ENCODE peak calls at places on chromosome 9, in six cellular contexts. R, F, K, L, V and N are unnamed samples. For H3K4me1, the result is how much of the 10 kb centered on the place peaks cover.

GRCh38 chr9:107540167-107540566 is 50.6 kb upstream of the KLF4 start:
- DNase-seq in F (no peak), K (no peak), R (no peak), L (no peak), V (no peak), N (no peak)

GRCh38 chr9:95171001-95171400 is 146.5 kb downstream of the FANCC start:
- DNase-seq in F (no peak), K (no peak), R (no peak), V (peak), L (no peak), N (peak)

GRCh38 chr9:22992781-22993180 is 546.2 kb downstream of the DMRTA1 start:
- DNase-seq in V (no peak), F (no peak), K (no peak), L (no peak), R (no peak), N (no peak)

GRCh38 chr9:113274474-113275146 is 762 bp downstream of the CDC26 start:
- DNase-seq in R (peak), F (no peak), V (peak), L (no peak), K (peak), N (peak)

GRCh38 chr9:129331772-129332512 is 153.9 kb upstream of the IER5L start:
- DNase-seq in F (no peak), V (no peak), L (no peak), R (no peak), K (no peak), N (peak)

GRCh38 chr9:87350915-87351314 is 146.8 kb upstream of the DAPK1 start:
- DNase-seq in K (no peak), L (no peak), R (no peak), V (no peak), F (no peak), N (no peak)

GRCh38 chr9:32723801-32724200 is 59.5 kb upstream of the TMEM215 start:
- DNase-seq in V (no peak), F (no peak), L (no peak), R (no peak), K (no peak), N (no peak)

GRCh38 chr9:129309906-129310305 is 131.8 kb upstream of the IER5L start:
- DNase-seq in K (no peak), F (peak), L (peak), R (no peak), V (no peak), N (peak)

GRCh38 chr9:128742401-128742800 is 18.5 kb upstream of the ZDHHC12 start:
- DNase-seq in K (no peak), L (no peak), F (no peak), V (no peak), R (no peak), N (no peak)

GRCh38 chr9:110427497-110428104 is 89.9 kb upstream of the TXNDC8 start:
- DNase-seq in R (peak), V (peak), K (no peak), L (peak), F (peak), N (peak)

GRCh38 chr9:18979367-18979766 is 53.6 kb downstream of the SAXO1 start:
- DNase-seq in R (no peak), F (no peak), K (no peak), L (no peak), V (peak), N (peak)

GRCh38 chr9:37970301-37971106 is 66.6 kb upstream of the SLC25A51 start:
- DNase-seq in R (no peak), F (no peak), L (no peak), V (no peak), K (no peak), N (no peak)

GRCh38 chr9:121841771-121842611 is 190.6 kb downstream of the DAB2IP start:
- DNase-seq in L (no peak), K (no peak), F (no peak), R (no peak), V (no peak), N (no peak)

GRCh38 chr9:92714787-92715487 is 45.0 kb upstream of the IPPK start:
- DNase-seq in K (no peak), F (no peak), V (no peak), R (no peak), L (peak), N (no peak)

DNA sequence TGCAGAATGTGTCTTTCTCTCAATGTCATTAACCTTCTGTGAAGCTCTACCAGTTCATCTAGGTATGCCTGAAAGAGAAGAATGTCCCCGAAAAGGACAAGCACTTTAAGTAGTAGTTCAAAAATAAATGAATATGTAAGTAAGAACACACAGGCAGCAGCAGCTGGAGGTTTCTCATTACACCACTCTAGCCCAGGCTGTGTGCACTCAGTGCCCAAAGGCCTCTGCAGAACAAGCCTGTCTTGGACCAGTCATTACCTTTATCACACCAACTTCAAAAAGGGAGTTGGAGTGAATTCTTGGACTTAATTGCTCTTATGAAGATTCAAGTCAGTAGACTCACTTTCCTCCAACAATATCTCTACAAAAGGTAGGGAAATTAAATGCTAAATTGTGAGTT is 268.8 kb downstream of the MLLT3 start:
- DNase-seq in V (no peak), K (no peak), F (no peak), L (no peak), R (no peak), N (peak)
- H3K4me1 ChIP-seq in V (under half), K (under half), F (under half), L (under half), R (half or more), N (under half)

GRCh38 chr9:137407590-137408300 is 15.2 kb downstream of the EXD3 start:
- DNase-seq in V (no peak), F (no peak), L (peak), K (no peak), R (no peak), N (no peak)

GRCh38 chr9:137408651-137409405 is 14.1 kb downstream of the EXD3 start:
- DNase-seq in K (no peak), L (no peak), F (no peak), V (no peak), R (no peak), N (no peak)

GRCh38 chr9:137406085-137406773 is 16.7 kb downstream of the EXD3 start:
- DNase-seq in L (no peak), F (no peak), V (no peak), K (no peak), R (no peak), N (no peak)

GRCh38 chr9:137405677-137406081 is 17.3 kb downstream of the EXD3 start:
- DNase-seq in V (no peak), K (no peak), L (no peak), F (no peak), R (no peak), N (no peak)

DNA sequence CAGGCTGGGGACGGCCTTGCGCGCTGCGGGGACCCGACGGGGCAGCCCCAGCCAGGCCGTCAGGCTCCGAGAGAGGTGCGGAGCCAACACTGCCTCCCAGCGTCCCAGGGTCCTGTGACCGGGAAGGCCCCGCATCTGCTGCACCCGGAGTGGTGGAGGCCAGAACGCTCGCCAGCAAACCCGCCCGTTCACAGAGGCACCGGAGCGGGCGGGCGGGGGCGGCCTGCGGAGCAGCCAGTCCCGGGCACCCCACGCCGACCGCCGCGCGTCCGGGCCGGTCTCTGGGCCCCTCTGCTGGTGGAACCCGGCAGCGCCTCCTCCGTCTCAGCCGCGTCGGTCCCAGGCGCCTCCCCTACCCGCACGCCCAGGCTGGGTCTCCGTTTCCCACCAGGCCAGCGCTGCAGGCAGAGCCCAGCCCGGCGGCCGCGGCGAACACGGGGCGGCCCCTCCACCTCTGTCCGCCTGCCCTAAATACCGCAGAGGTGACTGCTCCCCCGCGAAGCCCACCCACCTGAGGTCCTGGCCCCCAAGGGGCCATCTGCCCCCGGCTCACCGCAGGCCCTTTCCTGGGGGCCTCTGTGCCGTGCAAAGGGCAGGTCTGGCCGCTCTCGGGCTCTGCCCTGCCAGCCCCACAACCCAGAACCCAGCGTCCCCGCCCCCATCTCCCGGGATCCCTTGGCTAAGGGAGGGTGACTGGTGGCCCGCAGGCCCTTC is 15.9 kb downstream of the EXD3 start:
- DNase-seq in R (peak), K (peak), V (peak), L (peak), F (peak), N (no peak)
- H3K4me1 ChIP-seq in R (under half), K (under half), V (under half), L (under half), F (under half), N (under half)

GRCh38 chr9:136684339-136684738 is 2.9 kb downstream of the AGPAT2 start:
- DNase-seq in K (no peak), V (no peak), L (no peak), F (no peak), R (no peak), N (no peak)

GRCh38 chr9:136683173-136683745 is 4.0 kb downstream of the AGPAT2 start:
- DNase-seq in K (no peak), V (no peak), F (no peak), R (no peak), L (no peak), N (no peak)

GRCh38 chr9:136682710-136683109 is 4.5 kb downstream of the AGPAT2 start:
- DNase-seq in R (no peak), K (no peak), V (no peak), L (no peak), F (no peak), N (no peak)

GRCh38 chr9:136684799-136685198 is 2.5 kb downstream of the AGPAT2 start:
- DNase-seq in K (no peak), L (no peak), V (no peak), R (no peak), F (no peak), N (no peak)

GRCh38 chr9:136683755-136684154 is 3.5 kb downstream of the AGPAT2 start:
- DNase-seq in L (no peak), F (no peak), K (no peak), R (no peak), V (no peak), N (no peak)
- H3K4me1 ChIP-seq in L (under half), F (half or more), K (under half), R (under half), V (under half), N (under half)

GRCh38 chr9:134401391-134401790 is 75.1 kb downstream of the RXRA start:
- DNase-seq in F (no peak), L (no peak), K (no peak), R (no peak), V (no peak), N (no peak)

GRCh38 chr9:134398756-134399155 is 72.5 kb downstream of the RXRA start:
- DNase-seq in L (no peak), K (no peak), V (no peak), R (no peak), F (no peak), N (no peak)

GRCh38 chr9:134402182-134402581 is 75.9 kb downstream of the RXRA start:
- DNase-seq in R (no peak), F (no peak), K (no peak), L (no peak), V (no peak), N (no peak)

GRCh38 chr9:134400283-134400682 is 74.0 kb downstream of the RXRA start:
- DNase-seq in V (no peak), F (no peak), K (no peak), R (no peak), L (no peak), N (no peak)

DNA sequence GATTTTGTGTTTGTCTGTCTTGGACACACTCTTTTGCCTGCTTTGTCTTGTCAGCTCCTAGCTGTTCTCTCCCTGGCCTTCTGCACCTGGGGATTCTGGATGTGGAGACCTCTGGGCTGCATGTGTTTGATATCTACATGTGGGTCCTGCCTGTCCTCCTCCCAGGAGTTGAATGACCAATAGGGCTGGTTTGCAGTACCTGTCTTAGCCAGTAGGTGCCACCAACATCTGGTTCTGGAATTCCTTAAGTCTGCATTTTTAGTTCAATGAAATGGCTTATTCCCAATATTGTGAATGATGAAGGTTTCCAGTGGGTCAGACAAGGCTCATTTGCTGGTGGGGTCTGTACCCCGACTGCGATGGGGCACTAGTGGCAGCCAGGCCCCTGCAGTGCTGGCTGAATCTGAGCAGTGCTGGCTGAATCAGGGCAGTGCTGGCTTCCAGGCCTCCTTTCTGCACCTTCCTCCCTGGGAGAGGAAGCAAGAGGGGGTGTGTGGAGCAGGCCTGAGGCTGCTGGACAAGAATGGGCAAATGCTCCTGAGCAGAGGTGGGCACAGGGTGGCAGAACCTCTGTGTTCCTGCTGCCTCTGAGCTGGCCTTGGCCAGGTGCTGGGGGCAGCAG is 73.3 kb downstream of the RXRA start:
- DNase-seq in V (peak), L (no peak), K (no peak), R (no peak), F (no peak), N (no peak)
- H3K4me1 ChIP-seq in V (under half), L (under half), K (half or more), R (under half), F (half or more), N (under half)